ENCODE peak calls at places on chromosomes 2 and 18, in seven cellular contexts. L is PC-3; K is memory B cell; J is D341Med; G is naive thymus-derived CD4-positive, alpha-beta T cell; S is colonic mucosa; R is astrocyte of the spinal cord. A is an unnamed sample.

GRCh38 chr2:234910186-234910679 is 41.6 kb upstream of the SH3BP4 start:
- DNase-seq in G (no peak), S (no peak), R (no peak), J (no peak), K (no peak), L (no peak), A (no peak)

GRCh38 chr2:144470334-144470733 is 49.6 kb downstream of the ZEB2 start:
- DNase-seq in R (no peak), K (no peak), S (no peak), L (peak), G (no peak), J (no peak), A (no peak)

GRCh38 chr2:46737577-46737976 is 178.0 kb downstream of the MCFD2 start:
- DNase-seq in L (peak), K (no peak), J (no peak), G (no peak), S (no peak), R (peak), A (peak)

GRCh38 chr18:54947115-54947514 is 12.1 kb downstream of the CCDC68 start:
- DNase-seq in K (no peak), G (peak), J (peak), L (peak), R (no peak), S (peak), A (no peak)

GRCh38 chr18:22999212-22999611 is 66.1 kb downstream of the RBBP8 start:
- DNase-seq in L (no peak), S (no peak), G (no peak), K (no peak), J (no peak), R (peak), A (peak)

GRCh38 chr2:60392014-60392391 is 161.5 kb downstream of the BCL11A start:
- DNase-seq in L (no peak), R (no peak), G (no peak), S (no peak), J (no peak), K (no peak), A (no peak)

GRCh38 chr18:3297025-3297984 is 35.4 kb downstream of the MYL12B start:
- DNase-seq in J (peak), R (peak), L (peak), G (peak), K (peak), S (peak), A (peak)

GRCh38 chr2:240793313-240794177 is 26.5 kb downstream of the KIF1A start:
- DNase-seq in S (no peak), G (no peak), J (no peak), R (no peak), K (no peak), L (no peak), A (no peak)

GRCh38 chr2:23366720-23367119 is 18.3 kb upstream of the KLHL29 start:
- DNase-seq in G (no peak), J (no peak), S (no peak), L (no peak), K (no peak), R (no peak), A (peak)

GRCh38 chr2:133352719-133353118 is 215.5 kb downstream of the NCKAP5 start:
- DNase-seq in J (no peak), G (no peak), S (no peak), L (no peak), K (no peak), R (no peak), A (no peak)

GRCh38 chr2:29900971-29901633 is 20.3 kb downstream of the ALK start:
- DNase-seq in G (no peak), J (no peak), K (no peak), R (no peak), L (no peak), S (no peak), A (no peak)

GRCh38 chr18:39191931-39192330 is 1626.3 kb upstream of the CELF4 start:
- DNase-seq in S (no peak), G (no peak), R (no peak), L (no peak), J (no peak), K (no peak), A (no peak)

GRCh38 chr2:220847587-220847986 is 724.5 kb downstream of the EPHA4 start:
- DNase-seq in J (no peak), S (no peak), G (no peak), R (peak), L (peak), K (no peak), A (peak)

GRCh38 chr2:218284106-218284811 is 8.0 kb downstream of the TMBIM1 start:
- DNase-seq in K (no peak), S (no peak), G (no peak), R (peak), J (no peak), L (peak), A (peak)

GRCh38 chr18:28115149-28115550 is 61.8 kb downstream of the CDH2 start:
- DNase-seq in J (no peak), K (no peak), S (no peak), R (peak), L (peak), G (no peak), A (peak)

GRCh38 chr2:45860136-45861106 is 208.9 kb downstream of the PRKCE start:
- DNase-seq in R (peak), G (peak), L (no peak), J (no peak), K (no peak), S (peak), A (peak)

GRCh38 chr2:25473758-25474335 is 132.1 kb upstream of the DNMT3A start:
- DNase-seq in L (no peak), G (no peak), J (peak), S (no peak), K (no peak), R (peak), A (no peak)

GRCh38 chr2:232502901-232503791 is 15.5 kb upstream of the ECEL1 start:
- DNase-seq in S (no peak), G (peak), J (peak), K (peak), R (peak), L (no peak), A (peak)

GRCh38 chr18:55069497-55069896 is 110.2 kb upstream of the CCDC68 start:
- DNase-seq in K (peak), S (no peak), R (no peak), L (no peak), J (no peak), G (no peak), A (no peak)

GRCh38 chr2:231900975-231901374 is 25.2 kb downstream of the NPPC start:
- DNase-seq in R (no peak), L (no peak), G (no peak), S (no peak), J (no peak), K (no peak), A (no peak)

GRCh38 chr2:112055833-112056625 is 960 bp downstream of the TMEM87B start:
- DNase-seq in G (peak), J (peak), K (no peak), R (peak), L (peak), S (peak), A (peak)

GRCh38 chr2:86064006-86064405 is 41.7 kb downstream of the POLR1A start:
- DNase-seq in K (no peak), S (no peak), R (peak), G (no peak), L (peak), J (no peak), A (peak)

GRCh38 chr2:213034578-213034977 is 116.8 kb downstream of the IKZF2 start:
- DNase-seq in K (no peak), G (no peak), S (no peak), J (no peak), R (no peak), L (no peak), A (no peak)

GRCh38 chr2:38791747-38792146 is 13.7 kb downstream of the GEMIN6 start:
- DNase-seq in S (no peak), L (no peak), R (no peak), G (no peak), K (no peak), J (no peak), A (no peak)

GRCh38 chr2:211434773-211435172 is 878.4 kb downstream of the CPS1 start:
- DNase-seq in K (no peak), G (no peak), J (no peak), L (no peak), R (no peak), S (no peak), A (no peak)

GRCh38 chr18:13269599-13270011 is 51.0 kb downstream of the LDLRAD4 start:
- DNase-seq in J (no peak), S (no peak), K (no peak), L (no peak), R (no peak), G (no peak), A (no peak)

GRCh38 chr2:23662941-23663729 is 263.8 kb downstream of the ATAD2B start:
- DNase-seq in G (no peak), K (no peak), L (no peak), S (peak), R (no peak), J (no peak), A (no peak)

A was measured in fibroblast of mammary gland.